ENCODE peak calls at places on chromosomes 4 and X, in seven cellular contexts. N, X, D, A, Y, Q and G are unnamed samples. For H3K27me3, the result is how much of the 10 kb centered on the place peaks cover.

GRCh38 chr4:116531870-116532269 is 553.5 kb downstream of the TRAM1L1 start:
- DNase-seq in N (no peak), X (no peak), D (no peak), A (no peak), Y (no peak), Q (no peak), G (no peak)

GRCh38 chrX:47458528-47458927 is 24.5 kb downstream of the ZNF41 start:
- DNase-seq in N (no peak), X (no peak), D (no peak), A (no peak), Y (no peak), Q (no peak), G (no peak)

GRCh38 chr4:102473476-102473875 is 27.7 kb upstream of the NFKB1 start:
- DNase-seq in N (no peak), X (no peak), D (no peak), A (no peak), Y (no peak), Q (no peak), G (no peak)

GRCh38 chr4:69383281-69383680 is 103.0 kb downstream of the UGT2B28 start:
- DNase-seq in N (no peak), X (no peak), D (no peak), A (no peak), Y (no peak), Q (no peak), G (no peak)

GRCh38 chr4:173345648-173346047 is 11.5 kb upstream of the HMGB2 start:
- DNase-seq in N (no peak), X (no peak), D (no peak), A (no peak), Y (no peak), Q (no peak), G (no peak)

GRCh38 chrX:48897157-48897620 is 379 bp downstream of the TIMM17B start:
- DNase-seq in N (peak), X (no peak), D (peak), A (peak), Y (peak), Q (peak), G (no peak)

GRCh38 chrX:82141942-82142341 is 940.0 kb downstream of the SH3BGRL start:
- DNase-seq in N (no peak), X (no peak), D (no peak), A (no peak), Y (no peak), Q (no peak), G (no peak)

GRCh38 chr4:19721587-19721986 is 530.1 kb upstream of the SLIT2 start:
- DNase-seq in N (no peak), X (no peak), D (no peak), A (no peak), Y (no peak), Q (no peak), G (no peak)

GRCh38 chr4:57501715-57502114 is 391.5 kb upstream of the IGFBP7 start:
- DNase-seq in N (no peak), X (no peak), D (no peak), A (no peak), Y (no peak), Q (no peak), G (no peak)

GRCh38 chrX:11273544-11273943 is 19.7 kb upstream of the AMELX start:
- DNase-seq in N (no peak), X (no peak), D (no peak), A (no peak), Y (no peak), Q (no peak), G (peak)

DNA sequence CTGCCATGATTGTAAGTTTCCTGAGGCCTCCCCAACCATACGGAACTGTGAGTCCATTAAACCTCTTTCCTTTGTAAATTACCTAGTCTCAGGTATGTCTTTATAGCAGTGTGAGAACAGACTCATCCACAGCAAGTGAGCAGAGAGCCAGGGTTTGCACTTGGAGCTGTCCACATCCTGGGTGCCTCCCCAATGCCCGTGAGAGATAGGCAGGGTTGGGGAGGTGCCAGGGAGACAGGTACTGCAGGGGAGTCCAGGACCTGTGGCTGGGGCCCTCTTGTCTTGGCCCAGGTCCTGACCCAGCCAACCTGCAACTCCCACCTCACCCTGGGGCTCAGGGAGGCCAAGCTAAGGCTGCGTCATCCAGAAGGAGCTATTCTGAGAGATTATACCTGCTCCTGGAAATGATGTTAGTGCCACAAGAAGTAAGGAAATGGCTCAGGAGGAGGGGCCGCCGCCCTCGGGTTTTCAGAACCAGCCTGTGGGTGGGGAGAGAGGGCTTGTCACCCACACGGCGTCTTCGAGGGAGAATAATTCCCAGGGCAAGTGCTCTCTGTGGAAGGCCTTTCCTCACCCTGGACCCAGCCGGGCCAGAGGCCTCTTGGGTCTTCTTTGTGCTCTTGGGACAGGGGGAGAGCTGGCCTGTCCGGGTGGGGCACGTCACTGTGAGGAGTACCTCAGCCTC is 66.5 kb downstream of the ADRA2C start:
- DNase-seq in N (no peak), X (no peak), D (no peak), A (no peak), Y (no peak), Q (no peak), G (no peak)
- H3K27me3 ChIP-seq in N (half or more), X (under half), D (under half), A (under half), Y (under half), Q (under half), G (under half)

DNA sequence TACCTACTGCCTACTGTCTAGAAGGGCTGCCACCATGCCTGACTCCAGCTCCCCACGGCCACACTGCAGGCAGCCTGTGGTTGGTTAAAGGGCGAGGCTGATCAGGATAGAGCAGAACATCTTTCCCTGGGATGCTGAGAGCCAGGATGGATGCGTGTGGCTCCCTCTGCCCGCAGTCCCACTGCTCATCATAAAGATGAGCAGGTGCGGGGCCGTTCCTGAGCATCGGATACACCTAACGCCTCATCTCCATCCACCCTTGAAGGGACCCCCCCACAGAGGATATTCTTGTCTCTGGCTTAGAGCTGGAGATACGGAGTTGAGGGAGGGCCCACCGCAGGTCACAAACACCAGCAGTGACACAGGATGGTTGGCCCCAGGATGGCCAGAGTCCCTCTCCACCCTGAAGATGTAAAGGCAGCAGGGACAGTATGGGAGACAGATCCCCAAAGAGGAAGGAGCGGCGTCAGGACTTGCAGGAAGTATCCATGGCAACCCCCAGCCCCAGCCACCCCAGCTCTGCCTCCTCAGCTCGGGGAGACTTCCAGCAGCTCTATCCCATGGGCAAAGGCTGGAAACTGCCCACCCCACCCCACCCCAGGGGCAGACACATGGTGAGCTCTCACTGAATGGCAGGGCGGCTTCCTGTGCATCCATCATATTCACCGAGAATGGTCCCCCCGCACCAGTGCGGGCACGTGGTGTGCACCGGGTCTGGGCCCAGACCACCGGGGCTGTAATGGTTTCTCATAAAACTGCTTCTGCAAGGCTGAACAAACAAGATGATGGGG is 19.3 kb downstream of the PPP2R2C start:
- DNase-seq in N (no peak), X (no peak), D (no peak), A (no peak), Y (no peak), Q (no peak), G (no peak)
- H3K27me3 ChIP-seq in N (under half), X (under half), D (under half), A (under half), Y (under half), Q (under half), G (under half)

DNA sequence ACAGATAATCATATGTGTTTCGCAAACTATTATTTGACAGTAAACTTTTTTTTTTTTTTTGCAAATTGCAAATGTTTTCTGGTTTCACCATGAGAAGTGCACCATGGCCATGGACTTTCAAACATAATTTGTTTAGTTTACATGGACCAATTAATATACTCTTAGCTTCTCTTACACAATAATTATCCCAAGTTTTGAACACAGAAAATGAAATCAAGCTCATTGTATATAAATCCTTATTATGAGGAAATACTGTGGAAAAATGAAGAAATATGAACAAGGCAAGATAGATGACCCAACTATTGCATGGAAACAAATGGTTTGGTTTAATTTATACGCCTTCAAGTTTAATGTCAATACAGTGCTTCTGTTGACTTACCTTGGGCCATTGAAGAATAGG is 3.9 kb downstream of the FGF5 start:
- DNase-seq in N (no peak), X (no peak), D (no peak), A (no peak), Y (no peak), Q (no peak), G (no peak)
- H3K27me3 ChIP-seq in N (under half), X (under half), D (under half), A (under half), Y (under half), Q (under half), G (under half)

GRCh38 chrX:151741606-151742005 is 7.1 kb downstream of the CNGA2 start:
- DNase-seq in N (no peak), X (no peak), D (no peak), A (no peak), Y (no peak), Q (no peak), G (no peak)

GRCh38 chrX:151736685-151737084 is 2.1 kb downstream of the CNGA2 start:
- DNase-seq in N (no peak), X (no peak), D (no peak), A (no peak), Y (no peak), Q (no peak), G (no peak)

GRCh38 chrX:151735219-151735618 is 673 bp downstream of the CNGA2 start:
- DNase-seq in N (no peak), X (no peak), D (no peak), A (no peak), Y (no peak), Q (no peak), G (no peak)

GRCh38 chrX:151737494-151737893 is 2.9 kb downstream of the CNGA2 start:
- DNase-seq in N (no peak), X (no peak), D (no peak), A (no peak), Y (no peak), Q (no peak), G (no peak)

DNA sequence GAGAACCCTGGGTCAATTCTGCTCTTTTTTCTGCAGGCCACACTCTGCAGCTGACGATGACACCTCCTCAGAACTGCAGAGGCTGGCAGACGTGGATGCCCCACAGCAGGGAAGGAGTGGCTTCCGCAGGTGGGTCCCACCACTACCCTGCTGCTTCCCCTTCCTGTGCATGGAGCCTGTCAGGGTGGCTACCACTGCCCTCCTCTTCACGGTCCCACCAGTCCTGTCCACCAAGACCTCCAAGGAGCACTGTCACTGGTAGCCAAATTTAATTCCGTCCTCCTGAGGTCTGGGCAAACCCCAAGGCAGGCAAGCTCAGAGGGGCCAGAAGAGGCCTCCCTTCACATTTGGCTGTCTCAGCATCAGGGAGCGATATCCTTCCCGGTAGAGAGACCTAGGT is 4.2 kb downstream of the CNGA2 start:
- DNase-seq in N (no peak), X (no peak), D (no peak), A (no peak), Y (no peak), Q (no peak), G (no peak)
- H3K27me3 ChIP-seq in N (under half), X (under half), D (under half), A (under half), Y (under half), Q (half or more), G (under half)